ENCODE peak calls at places on chromosomes 2 and 18, in nine cellular contexts. C, R, U, X, D, L, N, V and F are unnamed samples.

GRCh38 chr18:27130029-27130428 is 55.1 kb downstream of the CHST9 start:
- DNase-seq in C (no peak), R (no peak), U (no peak), X (no peak), D (no peak), L (no peak), N (no peak), V (no peak), F (no peak)

GRCh38 chr2:133837441-133838090 is 269.3 kb upstream of the NCKAP5 start:
- DNase-seq in C (peak; percentile 75), R (no peak), U (no peak), X (no peak), D (peak; percentile 46), L (peak; percentile 32), N (peak; percentile 30), V (no peak), F (no peak)

GRCh38 chr18:76670564-76671288 is 151.6 kb upstream of the ZNF236 start:
- DNase-seq in C (no peak), R (no peak), U (no peak), X (no peak), D (no peak), L (no peak), N (no peak), V (peak; percentile 67), F (no peak)

GRCh38 chr2:128321784-128322650 is 3.3 kb upstream of the HS6ST1 start:
- DNase-seq in C (peak; percentile 74), R (peak; percentile 84), U (peak; percentile 74), X (no peak), D (peak; percentile 74), L (peak; percentile 81), N (peak; percentile 87), V (peak; percentile 86), F (peak; percentile 86)

GRCh38 chr2:224570328-224570993 is 14.7 kb downstream of the CUL3 start:
- DNase-seq in C (peak; percentile 73), R (no peak), U (no peak), X (no peak), D (no peak), L (peak; percentile 64), N (no peak), V (no peak), F (no peak)

GRCh38 chr2:101962243-101962809 is 29.4 kb upstream of the IL1R2 start:
- DNase-seq in C (no peak), R (no peak), U (no peak), X (no peak), D (no peak), L (no peak), N (no peak), V (no peak), F (no peak)

GRCh38 chr2:101442667-101443061 is 32.2 kb downstream of the RFX8 start:
- DNase-seq in C (no peak), R (no peak), U (peak; percentile 16), X (no peak), D (no peak), L (no peak), N (peak; percentile 12), V (no peak), F (no peak)

GRCh38 chr2:174263989-174264388 is 15.7 kb upstream of the OLA1 start:
- DNase-seq in C (peak; percentile 85), R (peak; percentile 37), U (peak; percentile 81), X (peak; percentile 62), D (no peak), L (peak; percentile 57), N (peak; percentile 91), V (no peak), F (no peak)

GRCh38 chr2:11752906-11753305 is 6.5 kb downstream of the LPIN1 start:
- DNase-seq in C (no peak), R (no peak), U (no peak), X (no peak), D (peak; percentile 33), L (no peak), N (no peak), V (no peak), F (no peak)
- TF ChIP-seq CTCF in C (no peak), R (no peak), U (no peak), X (no peak), D (no peak), L (no peak), N (no peak), V (no peak), F (no peak)

DNA sequence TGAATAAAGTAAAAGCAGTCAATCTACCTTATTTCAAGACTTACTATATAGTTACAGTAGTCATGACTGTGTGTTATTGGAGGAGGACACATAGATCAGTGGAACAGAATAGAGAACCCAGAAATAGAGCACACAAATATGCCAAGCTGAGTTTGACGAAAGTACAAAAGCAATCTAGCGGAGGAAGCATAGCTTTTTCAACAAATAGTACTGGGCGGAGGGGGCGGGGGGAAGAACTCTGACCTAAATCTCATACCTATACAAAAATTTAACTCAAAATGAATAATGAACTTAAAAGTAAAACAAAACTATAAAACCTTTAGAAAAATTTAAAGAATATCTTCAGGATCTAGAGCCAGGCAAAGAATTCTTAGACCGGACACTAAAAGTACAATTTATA is 139.1 kb downstream of the AGPS start:
- DNase-seq in C (no peak), R (no peak), U (no peak), X (no peak), D (no peak), L (no peak), N (no peak), V (no peak), F (no peak)
- H3K4me3 ChIP-seq in C (no peak overlapping the region), R (no peak overlapping the region), U (no peak overlapping the region), X (no peak overlapping the region), D (no peak overlapping the region), L (no peak overlapping the region), N (no peak overlapping the region), V (no peak overlapping the region), F (no peak overlapping the region)

DNA sequence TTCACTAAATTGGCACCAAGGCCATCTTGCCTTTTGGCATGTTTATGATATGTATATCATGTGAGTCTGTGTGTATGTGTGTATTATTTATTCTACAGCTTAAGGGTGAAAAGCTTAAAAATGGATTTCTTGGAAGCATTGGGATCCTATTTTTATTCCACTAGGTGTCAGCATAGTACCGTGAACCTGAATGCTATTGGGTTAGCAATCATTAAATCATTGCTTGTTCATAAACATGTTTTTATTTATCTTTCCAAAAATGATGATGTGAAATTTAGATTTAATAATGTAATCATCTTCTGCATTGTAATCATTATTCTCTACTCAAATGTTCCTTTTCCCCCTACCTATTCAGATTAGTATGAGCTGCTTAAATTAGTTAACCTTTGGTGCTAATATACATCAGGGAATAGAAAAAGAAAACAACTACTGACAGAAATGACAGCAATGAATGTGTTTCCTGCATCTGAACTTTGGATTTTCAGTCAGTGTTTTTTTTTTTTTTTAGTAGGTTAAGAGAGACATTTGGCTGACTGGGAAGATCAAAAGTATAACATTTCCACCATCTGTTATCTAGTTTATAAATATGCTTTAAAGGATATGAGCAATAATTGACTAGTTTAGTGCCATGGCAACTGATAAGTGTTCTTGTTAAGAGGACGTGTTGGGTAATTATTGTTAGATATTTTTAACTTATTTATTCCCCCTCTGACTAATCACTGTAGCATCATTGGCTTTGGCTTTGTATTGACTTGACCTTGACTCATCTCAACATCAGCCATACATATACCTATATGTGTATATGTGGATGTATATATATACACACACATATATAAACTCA is 14.1 kb upstream of the ZSWIM2 start:
- DNase-seq in C (peak; percentile 60), R (peak; percentile 85), U (peak; percentile 36), X (peak; percentile 10), D (no peak), L (peak; percentile 41), N (peak; percentile 71), V (no peak), F (no peak)
- TF ChIP-seq CTCF in C (peak; percentile 79), R (peak; percentile 53), U (peak; percentile 92), X (peak; percentile 61), D (peak; percentile 52), L (peak; percentile 57), N (peak; percentile 89), V (peak; percentile 73), F (peak; percentile 67)

GRCh38 chr2:241539616-241540374 is 18.8 kb upstream of the BOK start:
- DNase-seq in C (no peak), R (no peak), U (no peak), X (no peak), D (no peak), L (no peak), N (no peak), V (no peak), F (peak; percentile 37)

GRCh38 chr2:241541564-241542277 is 16.8 kb upstream of the BOK start:
- DNase-seq in C (no peak), R (no peak), U (no peak), X (no peak), D (no peak), L (no peak), N (no peak), V (no peak), F (no peak)

GRCh38 chr2:241540766-241541561 is 17.6 kb upstream of the BOK start:
- DNase-seq in C (peak; percentile 39), R (peak; percentile 62), U (peak; percentile 80), X (no peak), D (peak; percentile 82), L (peak; percentile 41), N (no peak), V (no peak), F (peak; percentile 73)

GRCh38 chr2:241538838-241539615 is 19.5 kb upstream of the BOK start:
- DNase-seq in C (no peak), R (no peak), U (no peak), X (no peak), D (no peak), L (no peak), N (no peak), V (no peak), F (no peak)

DNA sequence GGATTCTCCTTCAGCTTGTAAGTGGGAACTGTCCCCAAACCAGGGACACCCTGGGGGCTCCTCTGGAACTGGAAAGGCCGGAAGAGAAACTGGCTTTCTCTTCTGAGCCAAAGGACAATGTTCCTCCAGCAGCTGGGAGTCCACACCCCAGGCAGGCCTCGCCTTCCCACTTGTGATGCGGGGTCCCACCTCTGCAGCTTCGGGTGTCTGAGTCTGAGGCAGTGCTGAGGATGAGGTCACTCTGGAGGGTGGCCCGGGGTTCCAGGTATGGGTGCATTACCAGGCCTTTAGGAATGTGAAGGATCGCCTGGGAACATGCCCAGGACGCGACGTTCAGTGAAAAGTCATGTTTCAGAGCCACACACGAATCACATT is 18.2 kb upstream of the BOK start:
- DNase-seq in C (no peak), R (no peak), U (no peak), X (no peak), D (no peak), L (no peak), N (no peak), V (no peak), F (peak; percentile 82)
- H3K4me3 ChIP-seq in C (no peak overlapping the region), R (no peak overlapping the region), U (peak overlapping the region; percentile 44), X (no peak overlapping the region), D (peak overlapping the region; percentile 41), L (no peak overlapping the region), N (no peak overlapping the region), V (peak overlapping the region; percentile 39), F (peak overlapping the region; percentile 30)

DNA sequence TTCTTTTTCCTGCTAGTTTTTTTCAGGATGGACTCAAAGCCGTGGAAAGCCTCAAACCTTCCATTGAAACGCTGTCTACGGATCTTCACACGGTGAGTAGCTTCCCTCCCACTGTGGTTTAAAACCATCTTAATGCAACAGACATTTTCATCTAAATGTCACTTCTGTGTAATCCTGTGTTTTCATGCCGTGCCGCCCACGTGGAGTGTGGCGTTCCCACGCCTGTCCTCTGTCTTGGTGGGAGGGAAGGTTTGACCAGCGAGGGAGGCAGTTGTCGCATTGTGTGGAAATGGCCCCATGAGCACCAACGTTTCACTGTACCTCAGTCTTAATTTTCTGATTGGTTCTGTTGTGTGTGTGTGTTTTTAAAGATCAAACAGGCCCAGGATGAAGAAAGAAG is 88.6 kb downstream of the ITGB1BP1 start:
- DNase-seq in C (no peak), R (no peak), U (no peak), X (no peak), D (no peak), L (no peak), N (no peak), V (no peak), F (no peak)
- TF ChIP-seq CTCF in C (no peak), R (no peak), U (no peak), X (no peak), D (no peak), L (no peak), N (no peak), V (no peak), F (no peak)